ENCODE peak calls at places on chromosomes 13 and 19, in five cellular contexts. O is BJ, X is nephron progenitor cell, U is heart right ventricle, M is left colon. F is an unnamed sample.

GRCh38 chr19:38685666-38686529 is 38.4 kb downstream of the ACTN4 start:
- DNase-seq in O (no peak), X (no peak), U (no peak), M (no peak), F (no peak)

GRCh38 chr13:34507630-34508029 is 434.4 kb upstream of the NBEA start:
- DNase-seq in O (no peak), X (no peak), U (no peak), M (no peak), F (no peak)

GRCh38 chr13:50127726-50128291 is 112.6 kb downstream of the KCNRG start:
- DNase-seq in O (no peak), X (peak), U (no peak), M (peak), F (no peak)

GRCh38 chr19:13629687-13630357 is 123.5 kb upstream of the CACNA1A start:
- DNase-seq in O (peak), X (no peak), U (no peak), M (no peak), F (no peak)

GRCh38 chr13:113029487-113030258 is 60.7 kb downstream of the MCF2L start:
- DNase-seq in O (no peak), X (peak), U (peak), M (peak), F (peak)

GRCh38 chr19:6736169-6736916 is 1.0 kb downstream of the GPR108 start:
- DNase-seq in O (peak), X (peak), U (peak), M (peak), F (peak)

GRCh38 chr13:50844181-50844875 is 836 bp upstream of the DLEU7 start:
- DNase-seq in O (no peak), X (no peak), U (no peak), M (no peak), F (no peak)

GRCh38 chr19:7869453-7869909 is 4.7 kb downstream of the PRR36 start:
- DNase-seq in O (no peak), X (peak), U (peak), M (peak), F (peak)

GRCh38 chr19:18895828-18896341 is at the start of gene CERS1:
- DNase-seq in O (no peak), X (peak), U (no peak), M (no peak), F (peak)

GRCh38 chr19:5264453-5264852 is 76.2 kb downstream of the PTPRS start:
- DNase-seq in O (no peak), X (no peak), U (no peak), M (no peak), F (no peak)

GRCh38 chr19:40705362-40705651 is 11.4 kb downstream of the COQ8B start:
- DNase-seq in O (no peak), X (no peak), U (peak), M (no peak), F (no peak)

GRCh38 chr13:107124129-107124718 is 556.3 kb upstream of the ARGLU1 start:
- DNase-seq in O (no peak), X (no peak), U (no peak), M (no peak), F (no peak)

GRCh38 chr19:12828494-12828893 is 5.9 kb downstream of the RTBDN start:
- DNase-seq in O (no peak), X (peak), U (no peak), M (peak), F (peak)

GRCh38 chr13:112687836-112688559 is 1.8 kb upstream of the ATP11A start:
- DNase-seq in O (no peak), X (no peak), U (no peak), M (no peak), F (no peak)

GRCh38 chr13:46127336-46128023 is 22.6 kb upstream of the CPB2 start:
- DNase-seq in O (no peak), X (no peak), U (no peak), M (no peak), F (no peak)

GRCh38 chr19:49591731-49592485 is 926 bp downstream of the PRR12 start:
- DNase-seq in O (no peak), X (peak), U (peak), M (peak), F (peak)

GRCh38 chr13:97786510-97786909 is 167.0 kb upstream of the IPO5 start:
- DNase-seq in O (no peak), X (no peak), U (no peak), M (no peak), F (no peak)

GRCh38 chr19:55014714-55015113 is 23.4 kb downstream of the GP6 start:
- DNase-seq in O (no peak), X (no peak), U (peak), M (no peak), F (peak)

GRCh38 chr19:51375504-51376221 is 3.2 kb upstream of the NKG7 start:
- DNase-seq in O (no peak), X (no peak), U (no peak), M (no peak), F (no peak)

GRCh38 chr19:50890422-50891252 is 17.4 kb downstream of the KLK2 start:
- DNase-seq in O (no peak), X (no peak), U (no peak), M (no peak), F (no peak)

GRCh38 chr13:32426191-32426980 is 1.5 kb downstream of the N4BP2L1 start:
- DNase-seq in O (no peak), X (no peak), U (no peak), M (peak), F (peak)

GRCh38 chr13:34696296-34696695 is 245.8 kb upstream of the NBEA start:
- DNase-seq in O (no peak), X (no peak), U (no peak), M (no peak), F (no peak)

GRCh38 chr19:17001603-17002183 is 24.9 kb downstream of the CPAMD8 start:
- DNase-seq in O (no peak), X (no peak), U (peak), M (no peak), F (no peak)

GRCh38 chr13:101706651-101707050 is 254.2 kb downstream of the ITGBL1 start:
- DNase-seq in O (peak), X (no peak), U (no peak), M (no peak), F (no peak)

GRCh38 chr13:85520445-85520844 is 278.8 kb downstream of the SLITRK6 start:
- DNase-seq in O (no peak), X (no peak), U (no peak), M (no peak), F (no peak)

GRCh38 chr13:98274921-98275487 is 97.9 kb upstream of the RNF113B start:
- DNase-seq in O (no peak), X (no peak), U (no peak), M (no peak), F (no peak)

GRCh38 chr13:67258482-67258881 is 28.3 kb upstream of the PCDH9 start:
- DNase-seq in O (no peak), X (no peak), U (no peak), M (no peak), F (no peak)

GRCh38 chr19:2527171-2527570 is 51.2 kb downstream of the GADD45B start:
- DNase-seq in O (no peak), X (no peak), U (no peak), M (no peak), F (no peak)